ENCODE peak calls at places on chromosomes 2 and 18, in six cellular contexts. One of them, this sample, is unnamed.

GRCh38 chr18:28204154-28204553 is 27.2 kb upstream of the CDH2 start:
- DNase-seq in thyroid gland: no peak
- DNase-seq in K562: no peak
- DNase-seq in effector memory CD4-positive, alpha-beta T cell: no peak
- DNase-seq in hepatocyte: no peak
- DNase-seq in left lung: no peak
- DNase-seq in this sample: no peak

GRCh38 chr2:179049203-179049545 is 763 bp downstream of the CCDC141 start:
- DNase-seq in K562: no peak
- DNase-seq in hepatocyte: no peak
- DNase-seq in thyroid gland: no peak
- DNase-seq in effector memory CD4-positive, alpha-beta T cell: no peak
- DNase-seq in left lung: no peak
- DNase-seq in this sample: no peak

GRCh38 chr18:63022429-63023022 is 297.0 kb downstream of the BCL2 start:
- DNase-seq in K562: peak; percentile 12
- DNase-seq in effector memory CD4-positive, alpha-beta T cell: no peak
- DNase-seq in hepatocyte: no peak
- DNase-seq in left lung: no peak
- DNase-seq in thyroid gland: no peak
- DNase-seq in this sample: no peak

GRCh38 chr2:202545523-202545922 is 89.2 kb upstream of the FAM117B start:
- DNase-seq in hepatocyte: no peak
- DNase-seq in left lung: no peak
- DNase-seq in thyroid gland: no peak
- DNase-seq in effector memory CD4-positive, alpha-beta T cell: no peak
- DNase-seq in K562: no peak
- DNase-seq in this sample: no peak

GRCh38 chr2:177106212-177106611 is 106.4 kb upstream of the HNRNPA3 start:
- DNase-seq in effector memory CD4-positive, alpha-beta T cell: no peak
- DNase-seq in left lung: no peak
- DNase-seq in hepatocyte: no peak
- DNase-seq in thyroid gland: no peak
- DNase-seq in K562: peak; percentile 12
- DNase-seq in this sample: no peak

GRCh38 chr2:99698896-99699295 is 209.1 kb upstream of the REV1 start:
- DNase-seq in hepatocyte: no peak
- DNase-seq in K562: no peak
- DNase-seq in left lung: no peak
- DNase-seq in effector memory CD4-positive, alpha-beta T cell: no peak
- DNase-seq in thyroid gland: no peak
- DNase-seq in this sample: no peak

GRCh38 chr2:217220228-217221013 is 360.6 kb upstream of the TNP1 start:
- DNase-seq in left lung: no peak
- DNase-seq in effector memory CD4-positive, alpha-beta T cell: no peak
- DNase-seq in thyroid gland: peak; percentile 7
- DNase-seq in hepatocyte: peak; percentile 31
- DNase-seq in K562: no peak
- DNase-seq in this sample: no peak

GRCh38 chr18:59437851-59438250 is 78.8 kb upstream of the LMAN1 start:
- DNase-seq in hepatocyte: no peak
- DNase-seq in left lung: no peak
- DNase-seq in thyroid gland: no peak
- DNase-seq in K562: no peak
- DNase-seq in effector memory CD4-positive, alpha-beta T cell: no peak
- DNase-seq in this sample: no peak

GRCh38 chr2:207617011-207617671 is 8.1 kb downstream of the METTL21A start:
- DNase-seq in left lung: no peak
- DNase-seq in effector memory CD4-positive, alpha-beta T cell: no peak
- DNase-seq in K562: no peak
- DNase-seq in hepatocyte: peak; percentile 21
- DNase-seq in thyroid gland: no peak
- DNase-seq in this sample: no peak

GRCh38 chr2:118185210-118186109 is 97.2 kb downstream of the INSIG2 start:
- DNase-seq in left lung: peak; percentile 73
- DNase-seq in K562: peak; percentile 3
- DNase-seq in thyroid gland: peak; percentile 72
- DNase-seq in effector memory CD4-positive, alpha-beta T cell: peak; percentile 15
- DNase-seq in hepatocyte: peak; percentile 73
- DNase-seq in this sample: no peak

GRCh38 chr2:224412064-224412921 is 10.4 kb upstream of the FAM124B start:
- DNase-seq in left lung: no peak
- DNase-seq in thyroid gland: no peak
- DNase-seq in effector memory CD4-positive, alpha-beta T cell: no peak
- DNase-seq in hepatocyte: peak; percentile 17
- DNase-seq in K562: no peak
- DNase-seq in this sample: no peak

GRCh38 chr2:37877457-37878315 is 47.4 kb upstream of the RMDN2 start:
- DNase-seq in effector memory CD4-positive, alpha-beta T cell: no peak
- DNase-seq in left lung: no peak
- DNase-seq in thyroid gland: no peak
- DNase-seq in K562: peak; percentile 69
- DNase-seq in hepatocyte: peak; percentile 77
- DNase-seq in this sample: no peak

GRCh38 chr2:9013403-9013802 is 9.9 kb upstream of the MBOAT2 start:
- DNase-seq in effector memory CD4-positive, alpha-beta T cell: no peak
- DNase-seq in thyroid gland: no peak
- DNase-seq in K562: no peak
- DNase-seq in left lung: no peak
- DNase-seq in hepatocyte: no peak
- DNase-seq in this sample: no peak

GRCh38 chr2:69278366-69278765 is 108.7 kb downstream of the GFPT1 start:
- DNase-seq in thyroid gland: peak; percentile 81
- DNase-seq in effector memory CD4-positive, alpha-beta T cell: no peak
- DNase-seq in left lung: no peak
- DNase-seq in K562: no peak
- DNase-seq in hepatocyte: no peak
- DNase-seq in this sample: no peak

GRCh38 chr2:38265461-38265860 is 111.6 kb downstream of the ATL2 start:
- DNase-seq in K562: no peak
- DNase-seq in left lung: no peak
- DNase-seq in effector memory CD4-positive, alpha-beta T cell: no peak
- DNase-seq in thyroid gland: no peak
- DNase-seq in hepatocyte: no peak
- DNase-seq in this sample: no peak

GRCh38 chr2:145906356-145906755 is 1386.4 kb upstream of the ZEB2 start:
- DNase-seq in K562: peak; percentile 21
- DNase-seq in effector memory CD4-positive, alpha-beta T cell: no peak
- DNase-seq in hepatocyte: peak; percentile 8
- DNase-seq in left lung: no peak
- DNase-seq in thyroid gland: no peak
- DNase-seq in this sample: peak; percentile 29

GRCh38 chr2:134362751-134363150 is 108.9 kb downstream of the MGAT5 start:
- DNase-seq in effector memory CD4-positive, alpha-beta T cell: no peak
- DNase-seq in thyroid gland: peak; percentile 66
- DNase-seq in K562: no peak
- DNase-seq in left lung: no peak
- DNase-seq in hepatocyte: no peak
- DNase-seq in this sample: no peak

GRCh38 chr2:200337621-200338020 is 31.1 kb downstream of the SPATS2L start:
- DNase-seq in left lung: no peak
- DNase-seq in hepatocyte: no peak
- DNase-seq in effector memory CD4-positive, alpha-beta T cell: no peak
- DNase-seq in K562: no peak
- DNase-seq in thyroid gland: no peak
- DNase-seq in this sample: no peak

GRCh38 chr2:46983065-46983801 is 67.6 kb upstream of the MCFD2 start:
- DNase-seq in left lung: peak; percentile 69
- DNase-seq in thyroid gland: no peak
- DNase-seq in effector memory CD4-positive, alpha-beta T cell: no peak
- DNase-seq in K562: peak; percentile 57
- DNase-seq in hepatocyte: no peak
- DNase-seq in this sample: no peak

GRCh38 chr2:42928161-42928691 is 135.8 kb upstream of the HAAO start:
- DNase-seq in K562: peak; percentile 47
- DNase-seq in effector memory CD4-positive, alpha-beta T cell: no peak
- DNase-seq in left lung: no peak
- DNase-seq in thyroid gland: peak; percentile 68
- DNase-seq in hepatocyte: no peak
- DNase-seq in this sample: no peak

GRCh38 chr18:3538456-3538855 is 88.5 kb downstream of the TGIF1 start:
- DNase-seq in effector memory CD4-positive, alpha-beta T cell: no peak
- DNase-seq in left lung: no peak
- DNase-seq in thyroid gland: no peak
- DNase-seq in K562: no peak
- DNase-seq in hepatocyte: no peak
- DNase-seq in this sample: no peak

GRCh38 chr2:12549641-12550040 is 167.1 kb upstream of the TRIB2 start:
- DNase-seq in hepatocyte: no peak
- DNase-seq in effector memory CD4-positive, alpha-beta T cell: no peak
- DNase-seq in left lung: no peak
- DNase-seq in K562: no peak
- DNase-seq in thyroid gland: no peak
- DNase-seq in this sample: no peak

GRCh38 chr2:70939847-70940580 is 4.3 kb downstream of the ATP6V1B1 start:
- DNase-seq in thyroid gland: no peak
- DNase-seq in K562: no peak
- DNase-seq in hepatocyte: no peak
- DNase-seq in effector memory CD4-positive, alpha-beta T cell: no peak
- DNase-seq in left lung: no peak
- DNase-seq in this sample: no peak

GRCh38 chr2:68316091-68316490 is 3.7 kb downstream of the CNRIP1 start:
- DNase-seq in thyroid gland: no peak
- DNase-seq in K562: no peak
- DNase-seq in left lung: no peak
- DNase-seq in hepatocyte: no peak
- DNase-seq in effector memory CD4-positive, alpha-beta T cell: no peak
- DNase-seq in this sample: no peak

GRCh38 chr18:57942493-57942892 is 101.5 kb upstream of the NEDD4L start:
- DNase-seq in K562: no peak
- DNase-seq in effector memory CD4-positive, alpha-beta T cell: no peak
- DNase-seq in hepatocyte: no peak
- DNase-seq in left lung: no peak
- DNase-seq in thyroid gland: no peak
- DNase-seq in this sample: no peak

GRCh38 chr2:21837561-21837960 is 713.8 kb downstream of the TDRD15 start:
- DNase-seq in hepatocyte: no peak
- DNase-seq in thyroid gland: no peak
- DNase-seq in effector memory CD4-positive, alpha-beta T cell: no peak
- DNase-seq in K562: no peak
- DNase-seq in left lung: no peak
- DNase-seq in this sample: no peak

GRCh38 chr2:6650311-6650710 is 215.4 kb downstream of the CMPK2 start:
- DNase-seq in K562: no peak
- DNase-seq in thyroid gland: no peak
- DNase-seq in hepatocyte: no peak
- DNase-seq in left lung: no peak
- DNase-seq in effector memory CD4-positive, alpha-beta T cell: no peak
- DNase-seq in this sample: no peak

GRCh38 chr2:38737925-38738324 is 13.2 kb downstream of the SRSF7 start:
- DNase-seq in hepatocyte: no peak
- DNase-seq in left lung: no peak
- DNase-seq in thyroid gland: no peak
- DNase-seq in K562: no peak
- DNase-seq in effector memory CD4-positive, alpha-beta T cell: no peak
- DNase-seq in this sample: no peak

DNA sequence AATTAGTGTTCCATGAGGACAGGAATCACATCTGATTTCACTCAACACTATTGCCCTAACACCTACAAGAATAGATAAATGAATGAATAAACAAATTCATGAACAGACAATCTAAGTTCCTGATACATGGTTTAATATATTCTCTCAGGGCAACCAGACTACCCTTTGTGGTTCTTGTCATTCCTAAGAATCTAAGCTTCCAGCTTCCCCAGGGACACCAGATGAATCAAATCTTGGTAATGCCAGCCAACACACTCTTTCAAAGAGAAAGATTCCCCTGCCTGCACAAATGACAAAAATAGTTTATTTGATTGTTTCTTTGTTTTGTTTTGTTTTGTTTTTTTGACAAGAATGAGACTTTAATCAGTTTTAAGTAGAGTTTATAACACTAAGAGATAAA is 237.5 kb upstream of the CHAC2 start:
- DNase-seq in left lung: no peak
- DNase-seq in hepatocyte: no peak
- DNase-seq in K562: no peak
- DNase-seq in thyroid gland: no peak
- DNase-seq in effector memory CD4-positive, alpha-beta T cell: no peak
- DNase-seq in this sample: no peak
- H3K27ac ChIP-seq in left lung: no peak overlapping the region
- H3K27ac ChIP-seq in hepatocyte: no peak overlapping the region
- H3K27ac ChIP-seq in K562: no peak overlapping the region
- H3K27ac ChIP-seq in thyroid gland: no peak overlapping the region
- H3K27ac ChIP-seq in effector memory CD4-positive, alpha-beta T cell: no peak overlapping the region
- H3K27ac ChIP-seq in this sample: no peak overlapping the region

DNA sequence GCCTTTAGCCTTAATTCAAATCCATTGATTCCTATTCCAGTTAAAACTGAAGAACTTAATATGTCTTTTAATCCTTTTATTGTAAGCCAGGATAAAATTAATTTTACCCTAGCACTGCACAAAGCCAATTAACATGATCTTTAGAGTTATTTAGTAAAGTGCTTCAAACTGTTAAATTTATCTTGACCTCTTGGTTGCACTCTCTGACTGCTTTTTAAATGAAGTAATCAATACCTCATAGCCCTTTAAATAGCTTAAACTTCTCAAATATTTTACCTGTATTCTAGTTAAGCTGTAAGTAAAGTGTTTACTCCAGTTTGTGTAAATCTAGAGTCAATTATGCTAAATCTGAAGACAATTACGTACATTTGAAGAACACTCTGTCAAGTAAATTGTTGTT is 221.0 kb downstream of the WDR7 start:
- DNase-seq in K562: no peak
- DNase-seq in thyroid gland: no peak
- DNase-seq in hepatocyte: no peak
- DNase-seq in effector memory CD4-positive, alpha-beta T cell: no peak
- DNase-seq in left lung: no peak
- DNase-seq in this sample: no peak
- H3K27ac ChIP-seq in K562: no peak overlapping the region
- H3K27ac ChIP-seq in thyroid gland: no peak overlapping the region
- H3K27ac ChIP-seq in hepatocyte: no peak overlapping the region
- H3K27ac ChIP-seq in effector memory CD4-positive, alpha-beta T cell: no peak overlapping the region
- H3K27ac ChIP-seq in left lung: no peak overlapping the region
- H3K27ac ChIP-seq in this sample: no peak overlapping the region

DNA sequence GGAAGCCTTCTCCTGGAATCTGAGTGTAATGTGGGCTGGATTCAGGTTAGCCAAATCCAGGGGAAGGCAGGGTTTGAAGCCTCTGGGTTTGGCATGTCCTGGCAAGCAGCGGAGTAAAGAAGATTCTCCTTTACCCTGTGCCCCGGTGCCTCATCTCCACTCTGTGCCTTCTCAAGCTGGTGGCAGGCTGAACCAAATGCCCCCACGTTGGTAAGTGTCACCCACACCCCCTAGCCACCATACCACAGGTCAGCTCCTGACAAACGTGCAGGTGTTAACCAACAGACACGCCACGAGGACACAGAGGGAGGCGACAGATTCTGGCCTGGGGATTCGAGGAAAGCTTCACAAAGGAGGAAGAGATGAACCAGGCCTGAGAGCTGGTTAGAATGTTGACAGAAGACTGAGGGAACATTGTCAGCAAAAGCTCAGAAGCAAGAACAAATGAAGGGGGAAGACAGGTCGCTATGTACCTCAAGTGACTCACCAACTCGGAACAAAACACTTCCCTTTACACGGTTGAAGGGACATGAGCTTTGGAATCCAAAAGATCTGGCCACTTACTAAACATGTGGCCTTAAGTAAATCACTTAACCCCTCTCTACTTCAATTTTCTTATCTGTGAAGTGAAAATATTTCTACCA is 85.2 kb upstream of the LCLAT1 start:
- DNase-seq in K562: no peak
- DNase-seq in effector memory CD4-positive, alpha-beta T cell: no peak
- DNase-seq in left lung: no peak
- DNase-seq in hepatocyte: no peak
- DNase-seq in thyroid gland: peak; percentile 64
- DNase-seq in this sample: no peak
- H3K27ac ChIP-seq in K562: no peak overlapping the region
- H3K27ac ChIP-seq in effector memory CD4-positive, alpha-beta T cell: no peak overlapping the region
- H3K27ac ChIP-seq in left lung: peak overlapping the region; percentile 49
- H3K27ac ChIP-seq in hepatocyte: no peak overlapping the region
- H3K27ac ChIP-seq in thyroid gland: peak overlapping the region; percentile 97
- H3K27ac ChIP-seq in this sample: no peak overlapping the region

GRCh38 chr2:162074937-162075688 is 1.1 kb upstream of the DPP4 start:
- DNase-seq in effector memory CD4-positive, alpha-beta T cell: no peak
- DNase-seq in hepatocyte: no peak
- DNase-seq in left lung: no peak
- DNase-seq in thyroid gland: no peak
- DNase-seq in K562: no peak
- DNase-seq in this sample: no peak
- H3K27ac ChIP-seq in effector memory CD4-positive, alpha-beta T cell: no peak overlapping the region
- H3K27ac ChIP-seq in hepatocyte: peak overlapping the region; percentile 85
- H3K27ac ChIP-seq in left lung: no peak overlapping the region
- H3K27ac ChIP-seq in thyroid gland: no peak overlapping the region
- H3K27ac ChIP-seq in K562: no peak overlapping the region
- H3K27ac ChIP-seq in this sample: no peak overlapping the region